ENCODE peak calls at places on chromosome 10, in four cellular contexts. H is activated CD8-positive, alpha-beta T cell treated with anti-CD3 and anti-CD28 coated beads for 36 hours; A is neural crest cell; Z is NCI-H146. W is an unnamed sample.

GRCh38 chr10:14571866-14572507 is 202.7 kb downstream of the FAM107B start:
- DNase-seq in A (no peak), H (peak), Z (no peak), W (peak)

GRCh38 chr10:75622503-75622902 is 191.1 kb downstream of the LRMDA start:
- DNase-seq in Z (no peak), A (no peak), H (no peak), W (no peak)

GRCh38 chr10:103396067-103396788 is at the start of the genes ATP5MK and PDCD11:
- DNase-seq in A (peak), Z (peak), H (peak), W (peak)

GRCh38 chr10:66819691-66820090 is 106.1 kb upstream of the LRRTM3 start:
- DNase-seq in H (no peak), Z (no peak), A (no peak), W (no peak)

GRCh38 chr10:3525832-3526449 is 259.1 kb downstream of the KLF6 start:
- DNase-seq in H (no peak), A (no peak), Z (no peak), W (no peak)

GRCh38 chr10:70694410-70695179 is 22.3 kb downstream of the ADAMTS14 start:
- DNase-seq in Z (no peak), A (no peak), H (no peak), W (no peak)

GRCh38 chr10:124676416-124677062 is 67.6 kb downstream of the FAM53B start:
- DNase-seq in A (peak), Z (no peak), H (no peak), W (no peak)

GRCh38 chr10:32005050-32005449 is 51.2 kb downstream of the KIF5B start:
- DNase-seq in H (peak), A (peak), Z (peak), W (peak)

GRCh38 chr10:18737236-18737635 is 78.0 kb downstream of the ARL5B start:
- DNase-seq in H (no peak), Z (no peak), A (no peak), W (no peak)

GRCh38 chr10:102335184-102335583 is 60.3 kb upstream of the NFKB2 start:
- DNase-seq in Z (no peak), A (no peak), H (no peak), W (no peak)

GRCh38 chr10:57579926-57580325 is 687.8 kb downstream of the IPMK start:
- DNase-seq in Z (no peak), H (no peak), A (no peak), W (no peak)

GRCh38 chr10:78755075-78755695 is 313.6 kb upstream of the ZMIZ1 start:
- DNase-seq in A (no peak), Z (no peak), H (no peak), W (no peak)